ENCODE peak calls at places on chromosome 5, in nine cellular contexts. One of them, this sample, is unnamed.

GRCh38 chr5:67799732-67800234 is 415.8 kb upstream of the PIK3R1 start:
- DNase-seq in suprapubic skin: no peak
- DNase-seq in OCI-LY7: no peak
- DNase-seq in cardiac fibroblast: peak
- DNase-seq in CD8-positive, alpha-beta T cell: no peak
- DNase-seq in GM12865: no peak
- DNase-seq in coronary artery: peak
- DNase-seq in HFF-Myc: no peak
- DNase-seq in fibroblast of lung: peak
- DNase-seq in this sample: no peak

GRCh38 chr5:96324708-96325107 is 108.3 kb downstream of the PCSK1 start:
- DNase-seq in suprapubic skin: no peak
- DNase-seq in OCI-LY7: no peak
- DNase-seq in cardiac fibroblast: peak
- DNase-seq in CD8-positive, alpha-beta T cell: no peak
- DNase-seq in GM12865: no peak
- DNase-seq in coronary artery: no peak
- DNase-seq in HFF-Myc: peak
- DNase-seq in fibroblast of lung: peak
- DNase-seq in this sample: peak

GRCh38 chr5:73763300-73764032 is 137.5 kb downstream of the ARHGEF28 start:
- DNase-seq in suprapubic skin: no peak
- DNase-seq in OCI-LY7: no peak
- DNase-seq in cardiac fibroblast: peak
- DNase-seq in CD8-positive, alpha-beta T cell: no peak
- DNase-seq in GM12865: no peak
- DNase-seq in coronary artery: no peak
- DNase-seq in HFF-Myc: no peak
- DNase-seq in fibroblast of lung: peak
- DNase-seq in this sample: no peak

GRCh38 chr5:76855961-76856360 is 6.1 kb downstream of the S100Z start:
- DNase-seq in suprapubic skin: no peak
- DNase-seq in OCI-LY7: peak
- DNase-seq in cardiac fibroblast: no peak
- DNase-seq in CD8-positive, alpha-beta T cell: peak
- DNase-seq in GM12865: peak
- DNase-seq in coronary artery: no peak
- DNase-seq in HFF-Myc: no peak
- DNase-seq in fibroblast of lung: no peak
- DNase-seq in this sample: no peak

GRCh38 chr5:167785106-167785505 is 506.3 kb upstream of the WWC1 start:
- DNase-seq in suprapubic skin: no peak
- DNase-seq in OCI-LY7: no peak
- DNase-seq in cardiac fibroblast: no peak
- DNase-seq in CD8-positive, alpha-beta T cell: no peak
- DNase-seq in GM12865: no peak
- DNase-seq in coronary artery: no peak
- DNase-seq in HFF-Myc: no peak
- DNase-seq in fibroblast of lung: no peak
- DNase-seq in this sample: no peak

GRCh38 chr5:83924171-83924570 is 203.5 kb upstream of the HAPLN1 start:
- DNase-seq in suprapubic skin: no peak
- DNase-seq in OCI-LY7: no peak
- DNase-seq in cardiac fibroblast: peak
- DNase-seq in CD8-positive, alpha-beta T cell: no peak
- DNase-seq in GM12865: no peak
- DNase-seq in coronary artery: no peak
- DNase-seq in HFF-Myc: no peak
- DNase-seq in fibroblast of lung: peak
- DNase-seq in this sample: no peak

GRCh38 chr5:132776077-132776931 is 735 bp downstream of the SEPTIN8 start:
- DNase-seq in suprapubic skin: no peak
- DNase-seq in OCI-LY7: no peak
- DNase-seq in cardiac fibroblast: peak
- DNase-seq in CD8-positive, alpha-beta T cell: no peak
- DNase-seq in GM12865: no peak
- DNase-seq in coronary artery: no peak
- DNase-seq in HFF-Myc: no peak
- DNase-seq in fibroblast of lung: peak
- DNase-seq in this sample: no peak

GRCh38 chr5:14775857-14776256 is 95.7 kb downstream of the ANKH start:
- DNase-seq in suprapubic skin: no peak
- DNase-seq in OCI-LY7: no peak
- DNase-seq in cardiac fibroblast: peak
- DNase-seq in CD8-positive, alpha-beta T cell: no peak
- DNase-seq in GM12865: no peak
- DNase-seq in coronary artery: no peak
- DNase-seq in HFF-Myc: peak
- DNase-seq in fibroblast of lung: peak
- DNase-seq in this sample: no peak

DNA sequence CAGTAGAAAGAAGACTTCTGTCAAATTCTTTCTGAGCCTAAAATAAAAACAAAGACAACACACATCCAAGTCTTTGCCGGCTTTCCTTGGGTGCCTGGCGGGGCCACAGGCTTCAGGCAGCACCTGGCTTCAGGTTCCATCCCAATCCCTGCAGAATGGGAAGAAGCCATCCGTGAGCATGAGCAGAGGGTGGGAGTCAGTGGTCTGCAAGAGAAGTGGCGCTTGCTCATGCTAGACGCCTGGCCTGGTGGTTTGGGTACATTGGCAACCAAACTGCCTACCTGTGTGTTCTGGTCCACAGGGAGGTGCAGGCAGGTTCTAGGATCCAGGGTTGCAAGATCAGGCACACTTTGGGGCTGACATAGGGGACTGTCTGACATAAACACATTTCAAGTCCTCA is 47.6 kb upstream of the RETREG1 start:
- DNase-seq in suprapubic skin: no peak
- DNase-seq in OCI-LY7: no peak
- DNase-seq in cardiac fibroblast: no peak
- DNase-seq in CD8-positive, alpha-beta T cell: no peak
- DNase-seq in GM12865: no peak
- DNase-seq in coronary artery: no peak
- DNase-seq in HFF-Myc: no peak
- DNase-seq in fibroblast of lung: no peak
- DNase-seq in this sample: no peak
- TF ChIP-seq CTCF in suprapubic skin: no peak
- TF ChIP-seq CTCF in OCI-LY7: no peak
- TF ChIP-seq CTCF in cardiac fibroblast: no peak
- TF ChIP-seq CTCF in CD8-positive, alpha-beta T cell: no peak
- TF ChIP-seq CTCF in GM12865: no peak
- TF ChIP-seq CTCF in coronary artery: no peak
- TF ChIP-seq CTCF in HFF-Myc: no peak
- TF ChIP-seq CTCF in fibroblast of lung: no peak
- TF ChIP-seq CTCF in this sample: no peak

DNA sequence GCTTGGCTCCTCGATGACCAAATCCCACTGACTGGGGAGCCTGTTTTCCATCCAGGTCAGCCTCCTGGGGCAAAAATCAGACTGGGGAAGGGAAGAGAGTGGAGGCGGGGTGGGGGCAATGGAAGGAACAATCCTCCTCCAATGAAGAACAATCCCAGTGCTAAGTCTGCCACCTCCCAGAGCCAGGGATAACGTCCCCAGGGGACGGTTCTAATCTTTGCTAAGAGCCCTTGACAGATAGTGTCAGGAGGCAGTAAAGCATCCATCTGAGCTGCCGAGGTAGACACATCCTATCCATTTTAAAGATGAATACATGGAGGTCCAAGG is 298.5 kb upstream of the MSX2 start:
- DNase-seq in suprapubic skin: no peak
- DNase-seq in OCI-LY7: no peak
- DNase-seq in cardiac fibroblast: no peak
- DNase-seq in CD8-positive, alpha-beta T cell: no peak
- DNase-seq in GM12865: no peak
- DNase-seq in coronary artery: no peak
- DNase-seq in HFF-Myc: no peak
- DNase-seq in fibroblast of lung: no peak
- DNase-seq in this sample: no peak
- H3K4me3 ChIP-seq in suprapubic skin: no peak
- H3K4me3 ChIP-seq in OCI-LY7: no peak
- H3K4me3 ChIP-seq in cardiac fibroblast: no peak
- H3K4me3 ChIP-seq in CD8-positive, alpha-beta T cell: no peak
- H3K4me3 ChIP-seq in GM12865: no peak
- H3K4me3 ChIP-seq in coronary artery: no peak
- H3K4me3 ChIP-seq in HFF-Myc: no peak
- H3K4me3 ChIP-seq in fibroblast of lung: no peak
- H3K4me3 ChIP-seq in this sample: no peak

DNA sequence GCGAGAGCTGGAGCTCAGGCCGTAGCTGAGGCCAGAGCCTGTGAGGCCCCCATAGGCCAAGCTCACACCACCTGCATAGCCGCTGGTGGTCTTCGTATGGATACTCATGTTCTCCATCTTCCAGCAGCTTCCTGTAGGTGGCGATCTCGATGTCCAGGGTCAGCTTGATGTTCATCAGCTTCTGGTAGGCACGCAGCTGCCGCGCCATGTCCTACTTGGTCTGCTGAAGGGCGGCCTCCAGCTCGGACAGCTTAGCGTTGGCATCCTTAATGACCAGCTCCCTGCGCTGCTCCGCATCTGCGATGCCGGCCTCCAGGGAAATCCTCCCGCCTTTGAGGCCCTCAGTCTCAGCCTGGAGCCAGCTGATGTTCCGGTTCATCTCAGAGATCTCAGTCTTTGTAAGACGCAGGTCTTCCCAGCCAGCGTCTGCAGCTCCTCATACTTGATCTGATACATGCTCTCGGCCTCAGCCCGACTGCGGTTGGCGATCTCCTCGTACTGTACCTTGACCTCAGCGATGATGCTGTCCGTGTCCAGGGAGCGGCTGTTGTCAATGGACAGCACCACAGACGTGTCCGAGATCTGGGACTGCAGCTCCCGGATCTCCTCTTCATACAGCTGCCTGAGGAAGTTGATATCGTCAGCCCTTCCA is 172.1 kb downstream of the PPP2R2B start:
- DNase-seq in suprapubic skin: no peak
- DNase-seq in OCI-LY7: peak
- DNase-seq in cardiac fibroblast: no peak
- DNase-seq in CD8-positive, alpha-beta T cell: no peak
- DNase-seq in GM12865: peak
- DNase-seq in coronary artery: no peak
- DNase-seq in HFF-Myc: no peak
- DNase-seq in fibroblast of lung: no peak
- DNase-seq in this sample: no peak
- TF ChIP-seq CTCF in suprapubic skin: no peak
- TF ChIP-seq CTCF in OCI-LY7: peak
- TF ChIP-seq CTCF in cardiac fibroblast: no peak
- TF ChIP-seq CTCF in CD8-positive, alpha-beta T cell: no peak
- TF ChIP-seq CTCF in GM12865: no peak
- TF ChIP-seq CTCF in coronary artery: no peak
- TF ChIP-seq CTCF in HFF-Myc: no peak
- TF ChIP-seq CTCF in fibroblast of lung: no peak
- TF ChIP-seq CTCF in this sample: peak

GRCh38 chr5:134370306-134370870 is 981 bp upstream of the UBE2B start:
- DNase-seq in suprapubic skin: no peak
- DNase-seq in OCI-LY7: no peak
- DNase-seq in cardiac fibroblast: peak
- DNase-seq in CD8-positive, alpha-beta T cell: no peak
- DNase-seq in GM12865: no peak
- DNase-seq in coronary artery: no peak
- DNase-seq in HFF-Myc: no peak
- DNase-seq in fibroblast of lung: no peak
- DNase-seq in this sample: no peak

GRCh38 chr5:134370871-134371833 is at the start of gene UBE2B:
- DNase-seq in suprapubic skin: peak
- DNase-seq in OCI-LY7: peak
- DNase-seq in cardiac fibroblast: peak
- DNase-seq in CD8-positive, alpha-beta T cell: peak
- DNase-seq in GM12865: peak
- DNase-seq in coronary artery: peak
- DNase-seq in HFF-Myc: peak
- DNase-seq in fibroblast of lung: peak
- DNase-seq in this sample: peak

GRCh38 chr5:134365604-134366003 is 1.4 kb downstream of the CDKL3 start:
- DNase-seq in suprapubic skin: no peak
- DNase-seq in OCI-LY7: no peak
- DNase-seq in cardiac fibroblast: no peak
- DNase-seq in CD8-positive, alpha-beta T cell: no peak
- DNase-seq in GM12865: no peak
- DNase-seq in coronary artery: no peak
- DNase-seq in HFF-Myc: no peak
- DNase-seq in fibroblast of lung: no peak
- DNase-seq in this sample: no peak
- H3K4me3 ChIP-seq in suprapubic skin: no peak
- H3K4me3 ChIP-seq in OCI-LY7: no peak
- H3K4me3 ChIP-seq in cardiac fibroblast: no peak
- H3K4me3 ChIP-seq in CD8-positive, alpha-beta T cell: no peak
- H3K4me3 ChIP-seq in GM12865: no peak
- H3K4me3 ChIP-seq in coronary artery: no peak
- H3K4me3 ChIP-seq in HFF-Myc: peak
- H3K4me3 ChIP-seq in fibroblast of lung: no peak
- H3K4me3 ChIP-seq in this sample: peak